ENCODE peak calls at places on chromosome 20, in ten cellular contexts. H is uterus; X is CD4-positive, CD25-positive, alpha-beta regulatory T cell; D is AG10803; S is GM23248; F is transverse colon; P is kidney epithelial cell; J is WERI-Rb-1; I is pancreas; Y is A549. B is an unnamed sample.

GRCh38 chr20:35283441-35284266 is 918 bp downstream of the EIF6 start:
- DNase-seq in H (no peak), X (no peak), D (no peak), S (peak), F (no peak), P (no peak), J (peak), I (no peak), Y (no peak), B (no peak)

GRCh38 chr20:17965042-17965697 is 3.4 kb downstream of the SNX5 start:
- DNase-seq in H (no peak), X (no peak), D (no peak), S (no peak), F (no peak), P (no peak), J (no peak), I (no peak), Y (no peak), B (no peak)

GRCh38 chr20:50019466-50020256 is 36.9 kb downstream of the SNAI1 start:
- DNase-seq in H (no peak), X (no peak), D (no peak), S (no peak), F (peak), P (no peak), J (no peak), I (no peak), Y (no peak), B (no peak)

GRCh38 chr20:1087311-1087710 is 31.1 kb upstream of the PSMF1 start:
- DNase-seq in H (no peak), X (no peak), D (no peak), S (no peak), F (no peak), P (no peak), J (peak), I (no peak), Y (no peak), B (no peak)

GRCh38 chr20:11432407-11432806 is 485.3 kb upstream of the BTBD3 start:
- DNase-seq in H (no peak), X (no peak), D (peak), S (peak), F (no peak), P (peak), J (no peak), I (no peak), Y (no peak), B (peak)

GRCh38 chr20:57047281-57048026 is 219.0 kb downstream of the BMP7 start:
- DNase-seq in H (no peak), X (no peak), D (no peak), S (no peak), F (peak), P (no peak), J (peak), I (no peak), Y (peak), B (no peak)

GRCh38 chr20:1526896-1527295 is 30.6 kb downstream of the SIRPD start:
- DNase-seq in H (no peak), X (no peak), D (no peak), S (peak), F (no peak), P (no peak), J (no peak), I (no peak), Y (no peak), B (no peak)

GRCh38 chr20:5833309-5833941 is 83.2 kb downstream of the SHLD1 start:
- DNase-seq in H (no peak), X (no peak), D (no peak), S (no peak), F (no peak), P (no peak), J (no peak), I (no peak), Y (no peak), B (no peak)

GRCh38 chr20:6395695-6396094 is 272.9 kb upstream of the FERMT1 start:
- DNase-seq in H (no peak), X (no peak), D (no peak), S (no peak), F (no peak), P (peak), J (no peak), I (no peak), Y (no peak), B (no peak)

GRCh38 chr20:45257161-45257560 is 2.8 kb upstream of the SLPI start:
- DNase-seq in H (no peak), X (no peak), D (no peak), S (no peak), F (no peak), P (no peak), J (no peak), I (no peak), Y (no peak), B (no peak)

GRCh38 chr20:25508083-25508770 is 77.1 kb downstream of the NINL start:
- DNase-seq in H (no peak), X (no peak), D (peak), S (peak), F (peak), P (peak), J (no peak), I (peak), Y (peak), B (peak)

GRCh38 chr20:31901615-31902014 is 31.2 kb downstream of the TTLL9 start:
- DNase-seq in H (no peak), X (no peak), D (no peak), S (no peak), F (no peak), P (no peak), J (no peak), I (no peak), Y (no peak), B (no peak)

GRCh38 chr20:40803381-40803780 is 114.3 kb upstream of the MAFB start:
- DNase-seq in H (no peak), X (no peak), D (no peak), S (no peak), F (no peak), P (no peak), J (no peak), I (no peak), Y (no peak), B (no peak)

GRCh38 chr20:44182135-44182765 is 4.7 kb downstream of the JPH2 start:
- DNase-seq in H (no peak), X (no peak), D (no peak), S (no peak), F (no peak), P (no peak), J (no peak), I (no peak), Y (no peak), B (no peak)
- H3K4me3 ChIP-seq in H (peak), X (no peak), D (no peak), S (no peak), F (no peak), P (no peak), J (no peak), I (no peak), Y (no peak), B (no peak)

DNA sequence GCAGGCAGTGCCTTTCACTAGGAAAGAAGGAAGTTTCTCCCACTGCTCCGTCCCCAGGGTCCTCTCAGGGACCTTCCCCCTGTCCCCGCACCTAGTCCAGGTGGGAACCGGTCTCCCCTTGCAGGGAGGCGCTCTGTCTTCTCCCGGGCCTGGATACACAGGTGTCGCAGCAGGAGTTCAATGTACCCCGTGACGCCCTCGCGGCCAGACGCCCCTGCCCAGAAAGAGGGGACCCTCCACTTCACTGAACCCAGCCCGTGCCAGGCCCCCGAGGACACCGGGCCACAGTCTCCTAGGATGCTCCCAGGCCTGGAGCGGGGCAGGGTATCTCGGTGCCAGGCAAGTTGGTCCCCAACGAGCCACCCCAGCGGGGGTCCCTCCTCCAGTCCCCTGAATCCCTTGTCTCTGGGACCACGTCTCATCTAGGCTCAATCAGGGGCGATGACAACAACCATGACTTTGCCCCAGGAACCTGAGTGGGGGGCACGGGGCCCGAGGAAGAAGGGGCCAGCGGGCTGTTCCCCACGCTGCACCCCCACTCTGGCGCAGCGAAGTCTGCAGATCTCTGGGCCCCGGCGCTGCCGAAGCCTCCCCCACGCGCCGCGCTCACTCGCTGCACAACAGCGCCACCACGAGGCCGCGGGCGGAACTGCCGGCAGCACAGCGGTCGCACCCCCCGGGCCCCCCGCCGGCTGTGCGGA is 103.0 kb downstream of the EDN3 start:
- DNase-seq in H (no peak), X (peak), D (no peak), S (peak), F (peak), P (no peak), J (peak), I (peak), Y (peak), B (no peak)
- H3K4me3 ChIP-seq in H (no peak), X (no peak), D (no peak), S (no peak), F (no peak), P (no peak), J (peak), I (no peak), Y (peak), B (no peak)

GRCh38 chr20:37344506-37345338 is 1.2 kb upstream of the SRC start:
- DNase-seq in H (no peak), X (no peak), D (no peak), S (no peak), F (peak), P (peak), J (peak), I (peak), Y (peak), B (no peak)
- H3K4me3 ChIP-seq in H (no peak), X (no peak), D (no peak), S (no peak), F (no peak), P (no peak), J (no peak), I (peak), Y (peak), B (peak)

DNA sequence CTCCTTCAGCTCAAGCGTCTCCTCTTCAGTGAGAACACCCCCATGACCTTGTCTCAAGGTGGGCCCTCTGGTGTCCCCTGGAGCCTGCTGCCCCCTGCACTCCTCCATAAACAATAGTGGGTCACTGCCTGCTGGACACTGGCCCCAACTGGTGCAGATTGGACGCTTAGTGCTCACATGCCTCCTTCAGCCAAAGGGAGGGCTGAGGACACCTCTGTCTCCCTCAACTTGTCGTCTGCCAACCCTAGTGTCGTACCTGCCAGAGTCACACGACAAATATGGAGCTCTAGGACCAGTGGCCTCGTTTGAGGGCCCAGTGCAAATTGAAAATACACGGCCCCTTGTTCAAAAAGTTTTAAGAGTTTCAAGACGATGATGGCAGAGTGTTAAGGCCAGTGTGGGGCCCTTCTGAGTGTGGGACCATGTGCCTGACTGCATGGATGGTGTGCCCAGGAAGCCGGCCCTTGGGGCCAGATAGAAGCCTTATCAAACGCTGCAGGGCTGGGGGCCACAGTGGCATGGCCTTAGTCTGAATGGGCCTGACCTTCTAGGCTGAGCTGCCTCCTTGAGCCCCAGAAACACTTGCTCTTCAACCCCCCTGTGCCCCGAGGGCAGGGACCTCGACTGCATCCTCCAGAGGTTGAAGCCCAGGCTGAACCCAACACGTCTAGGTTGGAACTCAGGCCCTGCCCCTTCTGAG is 20.1 kb downstream of the APCDD1L start:
- DNase-seq in H (no peak), X (no peak), D (no peak), S (no peak), F (no peak), P (no peak), J (no peak), I (no peak), Y (no peak), B (no peak)
- H3K4me3 ChIP-seq in H (no peak), X (no peak), D (no peak), S (no peak), F (no peak), P (no peak), J (no peak), I (no peak), Y (no peak), B (no peak)

GRCh38 chr20:8147476-8147875 is 15.4 kb downstream of the PLCB1 start:
- DNase-seq in H (no peak), X (no peak), D (no peak), S (no peak), F (no peak), P (no peak), J (no peak), I (no peak), Y (no peak), B (no peak)
- H3K4me3 ChIP-seq in H (no peak), X (no peak), D (no peak), S (no peak), F (no peak), P (no peak), J (no peak), I (no peak), Y (no peak), B (no peak)

DNA sequence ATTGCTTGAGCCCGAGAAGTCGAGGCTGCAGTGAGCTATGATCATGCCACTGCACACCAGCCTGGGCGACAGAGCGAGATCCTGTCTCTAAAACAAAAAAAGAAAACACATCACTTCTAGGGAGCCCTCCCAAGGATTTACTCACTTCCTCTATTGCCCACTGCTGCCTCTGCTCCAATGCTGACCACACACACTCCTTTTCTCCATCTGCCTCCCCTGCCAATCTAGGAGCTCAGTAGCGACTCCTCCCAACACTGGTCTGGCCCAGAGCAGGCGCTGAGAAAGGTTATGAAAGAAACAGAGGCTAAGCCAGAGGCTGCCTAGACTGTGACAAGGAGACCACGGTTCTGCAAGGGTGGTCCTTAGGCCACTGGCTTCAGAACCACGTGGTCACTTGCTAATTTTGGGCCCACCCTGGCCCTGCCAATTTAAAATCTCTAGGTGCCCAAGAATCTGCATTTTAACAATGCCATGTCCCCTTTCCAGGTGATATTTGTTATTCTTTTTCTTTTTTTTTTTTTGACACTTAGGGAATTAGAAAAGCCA is 1.3 kb upstream of the E2F1 start:
- DNase-seq in H (no peak), X (no peak), D (no peak), S (peak), F (no peak), P (no peak), J (no peak), I (no peak), Y (no peak), B (no peak)
- H3K4me3 ChIP-seq in H (no peak), X (no peak), D (no peak), S (no peak), F (no peak), P (no peak), J (no peak), I (no peak), Y (no peak), B (no peak)

B was measured in epithelial cell of proximal tubule.